ENCODE peak calls at places on chromosomes 16 and 17, in ten cellular contexts. One of them, this sample, is unnamed.

GRCh38 chr17:17587614-17588336 is 3.7 kb downstream of the PEMT start:
- DNase-seq in body of pancreas: no peak
- DNase-seq in pancreas: no peak
- DNase-seq in endodermal cell: no peak
- DNase-seq in right lobe of liver: no peak
- DNase-seq in left ventricle myocardium inferior: no peak
- DNase-seq in heart right ventricle: no peak
- DNase-seq in SK-N-SH: no peak
- DNase-seq in neural progenitor cell: no peak
- DNase-seq in adrenal gland: peak; percentile 52
- DNase-seq in this sample: no peak

GRCh38 chr17:67671492-67671891 is 46.2 kb upstream of the NOL11 start:
- DNase-seq in body of pancreas: no peak
- DNase-seq in pancreas: no peak
- DNase-seq in endodermal cell: no peak
- DNase-seq in right lobe of liver: no peak
- DNase-seq in left ventricle myocardium inferior: no peak
- DNase-seq in heart right ventricle: no peak
- DNase-seq in SK-N-SH: peak; percentile 59
- DNase-seq in neural progenitor cell: no peak
- DNase-seq in adrenal gland: no peak
- DNase-seq in this sample: no peak

GRCh38 chr17:76706817-76707216 is 3.9 kb downstream of the MXRA7 start:
- DNase-seq in body of pancreas: no peak
- DNase-seq in pancreas: no peak
- DNase-seq in endodermal cell: no peak
- DNase-seq in right lobe of liver: no peak
- DNase-seq in left ventricle myocardium inferior: no peak
- DNase-seq in heart right ventricle: no peak
- DNase-seq in SK-N-SH: no peak
- DNase-seq in neural progenitor cell: no peak
- DNase-seq in adrenal gland: no peak
- DNase-seq in this sample: no peak

GRCh38 chr17:27559996-27560481 is 70.9 kb upstream of the LGALS9 start:
- DNase-seq in body of pancreas: peak; percentile 79
- DNase-seq in pancreas: no peak
- DNase-seq in endodermal cell: no peak
- DNase-seq in right lobe of liver: no peak
- DNase-seq in left ventricle myocardium inferior: peak; percentile 75
- DNase-seq in heart right ventricle: peak; percentile 73
- DNase-seq in SK-N-SH: peak; percentile 58
- DNase-seq in neural progenitor cell: no peak
- DNase-seq in adrenal gland: peak; percentile 70
- DNase-seq in this sample: peak; percentile 66

GRCh38 chr17:4449736-4450135 is 16.0 kb downstream of the SPNS3 start:
- DNase-seq in body of pancreas: no peak
- DNase-seq in pancreas: no peak
- DNase-seq in endodermal cell: no peak
- DNase-seq in right lobe of liver: no peak
- DNase-seq in left ventricle myocardium inferior: no peak
- DNase-seq in heart right ventricle: no peak
- DNase-seq in SK-N-SH: peak; percentile 37
- DNase-seq in neural progenitor cell: no peak
- DNase-seq in adrenal gland: no peak
- DNase-seq in this sample: peak; percentile 78

GRCh38 chr17:27466748-27467375 is 10.6 kb downstream of the KSR1 start:
- DNase-seq in body of pancreas: no peak
- DNase-seq in pancreas: no peak
- DNase-seq in endodermal cell: no peak
- DNase-seq in right lobe of liver: no peak
- DNase-seq in left ventricle myocardium inferior: no peak
- DNase-seq in heart right ventricle: no peak
- DNase-seq in SK-N-SH: no peak
- DNase-seq in neural progenitor cell: no peak
- DNase-seq in adrenal gland: no peak
- DNase-seq in this sample: peak; percentile 63

GRCh38 chr16:64317601-64318000 is 804.3 kb downstream of the CDH11 start:
- DNase-seq in body of pancreas: no peak
- DNase-seq in pancreas: no peak
- DNase-seq in endodermal cell: no peak
- DNase-seq in right lobe of liver: no peak
- DNase-seq in left ventricle myocardium inferior: no peak
- DNase-seq in heart right ventricle: no peak
- DNase-seq in SK-N-SH: no peak
- DNase-seq in neural progenitor cell: no peak
- DNase-seq in adrenal gland: no peak
- DNase-seq in this sample: no peak

GRCh38 chr16:35691057-35691456 is 2231.6 kb downstream of the TP53TG3F start:
- DNase-seq in body of pancreas: no peak
- DNase-seq in pancreas: no peak
- DNase-seq in endodermal cell: no peak
- DNase-seq in right lobe of liver: no peak
- DNase-seq in left ventricle myocardium inferior: no peak
- DNase-seq in heart right ventricle: no peak
- DNase-seq in SK-N-SH: no peak
- DNase-seq in neural progenitor cell: no peak
- DNase-seq in adrenal gland: no peak
- DNase-seq in this sample: no peak

GRCh38 chr17:76812968-76813367 is 55.2 kb upstream of the MGAT5B start:
- DNase-seq in body of pancreas: no peak
- DNase-seq in pancreas: no peak
- DNase-seq in endodermal cell: no peak
- DNase-seq in right lobe of liver: no peak
- DNase-seq in left ventricle myocardium inferior: no peak
- DNase-seq in heart right ventricle: no peak
- DNase-seq in SK-N-SH: no peak
- DNase-seq in neural progenitor cell: no peak
- DNase-seq in adrenal gland: no peak
- DNase-seq in this sample: no peak

GRCh38 chr16:85347213-85347591 is 234.9 kb upstream of the CIBAR2 start:
- DNase-seq in body of pancreas: no peak
- DNase-seq in pancreas: no peak
- DNase-seq in endodermal cell: peak; percentile 86
- DNase-seq in right lobe of liver: no peak
- DNase-seq in left ventricle myocardium inferior: no peak
- DNase-seq in heart right ventricle: no peak
- DNase-seq in SK-N-SH: peak; percentile 63
- DNase-seq in neural progenitor cell: peak; percentile 60
- DNase-seq in adrenal gland: peak; percentile 65
- DNase-seq in this sample: no peak

GRCh38 chr16:84313921-84314320 is 19.2 kb downstream of the WFDC1 start:
- DNase-seq in body of pancreas: no peak
- DNase-seq in pancreas: no peak
- DNase-seq in endodermal cell: no peak
- DNase-seq in right lobe of liver: no peak
- DNase-seq in left ventricle myocardium inferior: no peak
- DNase-seq in heart right ventricle: no peak
- DNase-seq in SK-N-SH: no peak
- DNase-seq in neural progenitor cell: no peak
- DNase-seq in adrenal gland: no peak
- DNase-seq in this sample: no peak

GRCh38 chr17:82301300-82301915 is 16.0 kb downstream of the CD7 start:
- DNase-seq in body of pancreas: no peak
- DNase-seq in pancreas: no peak
- DNase-seq in endodermal cell: no peak
- DNase-seq in right lobe of liver: no peak
- DNase-seq in left ventricle myocardium inferior: no peak
- DNase-seq in heart right ventricle: no peak
- DNase-seq in SK-N-SH: peak; percentile 52
- DNase-seq in neural progenitor cell: no peak
- DNase-seq in adrenal gland: no peak
- DNase-seq in this sample: no peak

GRCh38 chr17:9973689-9974459 is 68.8 kb upstream of the RCVRN start:
- DNase-seq in body of pancreas: no peak
- DNase-seq in pancreas: no peak
- DNase-seq in endodermal cell: peak; percentile 51
- DNase-seq in right lobe of liver: no peak
- DNase-seq in left ventricle myocardium inferior: no peak
- DNase-seq in heart right ventricle: no peak
- DNase-seq in SK-N-SH: no peak
- DNase-seq in neural progenitor cell: no peak
- DNase-seq in adrenal gland: no peak
- DNase-seq in this sample: no peak

GRCh38 chr17:7177954-7178477 is 1.2 kb downstream of the ASGR1 start:
- DNase-seq in body of pancreas: peak; percentile 13
- DNase-seq in pancreas: peak; percentile 13
- DNase-seq in endodermal cell: peak; percentile 87
- DNase-seq in right lobe of liver: peak; percentile 93
- DNase-seq in left ventricle myocardium inferior: no peak
- DNase-seq in heart right ventricle: no peak
- DNase-seq in SK-N-SH: peak; percentile 70
- DNase-seq in neural progenitor cell: peak; percentile 51
- DNase-seq in adrenal gland: no peak
- DNase-seq in this sample: no peak

GRCh38 chr17:7589204-7589868 is 558 bp downstream of the SOX15 start:
- DNase-seq in body of pancreas: peak; percentile 86
- DNase-seq in pancreas: peak; percentile 84
- DNase-seq in endodermal cell: peak; percentile 97
- DNase-seq in right lobe of liver: peak; percentile 70
- DNase-seq in left ventricle myocardium inferior: peak; percentile 87
- DNase-seq in heart right ventricle: peak; percentile 85
- DNase-seq in SK-N-SH: peak; percentile 91
- DNase-seq in neural progenitor cell: peak; percentile 94
- DNase-seq in adrenal gland: peak; percentile 91
- DNase-seq in this sample: peak; percentile 90

GRCh38 chr17:11618861-11619566 is 20.7 kb downstream of the DNAH9 start:
- DNase-seq in body of pancreas: peak; percentile 97
- DNase-seq in pancreas: peak; percentile 90
- DNase-seq in endodermal cell: no peak
- DNase-seq in right lobe of liver: no peak
- DNase-seq in left ventricle myocardium inferior: no peak
- DNase-seq in heart right ventricle: no peak
- DNase-seq in SK-N-SH: no peak
- DNase-seq in neural progenitor cell: no peak
- DNase-seq in adrenal gland: peak; percentile 94
- DNase-seq in this sample: no peak

GRCh38 chr16:67537636-67538591 is 9.3 kb downstream of the RIPOR1 start:
- DNase-seq in body of pancreas: peak; percentile 66
- DNase-seq in pancreas: peak; percentile 75
- DNase-seq in endodermal cell: peak; percentile 78
- DNase-seq in right lobe of liver: peak; percentile 72
- DNase-seq in left ventricle myocardium inferior: peak; percentile 79
- DNase-seq in heart right ventricle: peak; percentile 83
- DNase-seq in SK-N-SH: peak; percentile 85
- DNase-seq in neural progenitor cell: peak; percentile 71
- DNase-seq in adrenal gland: peak; percentile 68
- DNase-seq in this sample: peak; percentile 82

GRCh38 chr16:85879975-85880831 is 18.8 kb upstream of the IRF8 start:
- DNase-seq in body of pancreas: no peak
- DNase-seq in pancreas: no peak
- DNase-seq in endodermal cell: peak; percentile 30
- DNase-seq in right lobe of liver: no peak
- DNase-seq in left ventricle myocardium inferior: no peak
- DNase-seq in heart right ventricle: no peak
- DNase-seq in SK-N-SH: no peak
- DNase-seq in neural progenitor cell: no peak
- DNase-seq in adrenal gland: no peak
- DNase-seq in this sample: no peak

GRCh38 chr17:1629647-1630310 is 1.1 kb upstream of the SLC43A2 start:
- DNase-seq in body of pancreas: peak; percentile 72
- DNase-seq in pancreas: peak; percentile 77
- DNase-seq in endodermal cell: peak; percentile 94
- DNase-seq in right lobe of liver: peak; percentile 73
- DNase-seq in left ventricle myocardium inferior: peak; percentile 51
- DNase-seq in heart right ventricle: peak; percentile 71
- DNase-seq in SK-N-SH: peak; percentile 65
- DNase-seq in neural progenitor cell: peak; percentile 54
- DNase-seq in adrenal gland: peak; percentile 65
- DNase-seq in this sample: peak; percentile 87
- H3K27ac ChIP-seq in body of pancreas: peak overlapping the region; percentile 84
- H3K27ac ChIP-seq in pancreas: peak overlapping the region; percentile 82
- H3K27ac ChIP-seq in endodermal cell: no peak overlapping the region
- H3K27ac ChIP-seq in right lobe of liver: peak overlapping the region; percentile 56
- H3K27ac ChIP-seq in left ventricle myocardium inferior: peak overlapping the region; percentile 93
- H3K27ac ChIP-seq in heart right ventricle: peak overlapping the region; percentile 91
- H3K27ac ChIP-seq in SK-N-SH: peak overlapping the region; percentile 95
- H3K27ac ChIP-seq in neural progenitor cell: no peak overlapping the region
- H3K27ac ChIP-seq in adrenal gland: no peak overlapping the region
- H3K27ac ChIP-seq in this sample: peak overlapping the region; percentile 89

GRCh38 chr16:51762081-51762995 is 611.3 kb upstream of the SALL1 start:
- DNase-seq in body of pancreas: peak; percentile 78
- DNase-seq in pancreas: peak; percentile 81
- DNase-seq in endodermal cell: peak; percentile 93
- DNase-seq in right lobe of liver: peak; percentile 86
- DNase-seq in left ventricle myocardium inferior: peak; percentile 65
- DNase-seq in heart right ventricle: peak; percentile 73
- DNase-seq in SK-N-SH: peak; percentile 76
- DNase-seq in neural progenitor cell: peak; percentile 93
- DNase-seq in adrenal gland: peak; percentile 80
- DNase-seq in this sample: peak; percentile 78
- H3K4me3 ChIP-seq in body of pancreas: no peak overlapping the region
- H3K4me3 ChIP-seq in pancreas: no peak overlapping the region
- H3K4me3 ChIP-seq in endodermal cell: no peak overlapping the region
- H3K4me3 ChIP-seq in right lobe of liver: no peak overlapping the region
- H3K4me3 ChIP-seq in left ventricle myocardium inferior: no peak overlapping the region
- H3K4me3 ChIP-seq in heart right ventricle: no peak overlapping the region
- H3K4me3 ChIP-seq in SK-N-SH: peak overlapping the region; percentile 47
- H3K4me3 ChIP-seq in neural progenitor cell: peak overlapping the region; percentile 32
- H3K4me3 ChIP-seq in adrenal gland: no peak overlapping the region
- H3K4me3 ChIP-seq in this sample: no peak overlapping the region

DNA sequence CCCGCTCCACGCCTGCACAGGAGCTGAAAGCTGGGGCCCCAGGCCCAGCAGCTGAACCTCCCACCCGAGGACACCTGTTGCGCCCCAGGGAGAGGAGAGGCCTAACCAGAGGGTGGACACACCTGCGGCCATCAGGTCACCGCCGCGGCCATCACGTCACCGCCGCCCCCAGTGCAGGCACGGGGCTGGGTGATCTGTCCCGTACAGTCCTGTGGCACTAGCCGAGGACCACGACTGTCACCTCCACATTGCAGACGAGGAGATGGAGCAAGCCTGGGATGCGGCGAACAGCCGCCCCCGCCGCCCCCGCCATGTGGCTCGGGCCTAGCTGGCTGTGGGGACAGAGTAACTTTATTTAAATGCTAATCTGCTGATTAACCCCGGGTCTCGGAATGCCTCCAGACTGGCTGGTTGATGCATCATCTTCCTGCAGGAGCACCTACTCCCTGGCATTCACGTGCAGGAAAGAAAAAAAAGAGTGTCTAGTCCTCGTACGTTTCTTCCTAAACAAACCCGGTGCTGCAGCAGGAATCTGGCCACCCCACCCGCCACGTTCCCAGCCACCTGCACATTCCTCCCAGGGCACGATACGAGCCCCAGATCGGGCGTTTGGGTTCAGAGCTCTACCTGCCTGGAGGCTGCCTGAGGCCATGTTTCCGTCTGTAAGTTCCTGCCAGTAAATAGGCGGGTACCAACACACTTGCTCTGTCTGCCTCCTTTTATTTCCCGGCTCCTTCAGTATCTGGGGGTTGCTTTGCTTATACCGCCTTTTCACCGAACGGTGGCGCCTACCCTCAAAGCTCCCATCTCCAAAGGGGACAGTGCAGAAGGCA is 29.9 kb downstream of the PIEZO1 start:
- DNase-seq in body of pancreas: no peak
- DNase-seq in pancreas: no peak
- DNase-seq in endodermal cell: peak; percentile 85
- DNase-seq in right lobe of liver: no peak
- DNase-seq in left ventricle myocardium inferior: no peak
- DNase-seq in heart right ventricle: no peak
- DNase-seq in SK-N-SH: peak; percentile 84
- DNase-seq in neural progenitor cell: peak; percentile 80
- DNase-seq in adrenal gland: no peak
- DNase-seq in this sample: no peak
- TF ChIP-seq CTCF in body of pancreas: peak; percentile 15
- TF ChIP-seq CTCF in pancreas: no peak
- TF ChIP-seq CTCF in endodermal cell: peak; percentile 72
- TF ChIP-seq CTCF in right lobe of liver: no peak
- TF ChIP-seq CTCF in left ventricle myocardium inferior: peak; percentile 30
- TF ChIP-seq CTCF in heart right ventricle: no peak
- TF ChIP-seq CTCF in SK-N-SH: peak; percentile 68
- TF ChIP-seq CTCF in neural progenitor cell: peak; percentile 68
- TF ChIP-seq CTCF in adrenal gland: no peak
- TF ChIP-seq CTCF in this sample: peak; percentile 24

GRCh38 chr16:10558746-10559641 is 21.4 kb downstream of the EMP2 start:
- DNase-seq in body of pancreas: peak; percentile 29
- DNase-seq in pancreas: peak; percentile 36
- DNase-seq in endodermal cell: no peak
- DNase-seq in right lobe of liver: peak; percentile 98
- DNase-seq in left ventricle myocardium inferior: peak; percentile 77
- DNase-seq in heart right ventricle: peak; percentile 81
- DNase-seq in SK-N-SH: no peak
- DNase-seq in neural progenitor cell: no peak
- DNase-seq in adrenal gland: peak; percentile 72
- DNase-seq in this sample: peak; percentile 68
- H3K27ac ChIP-seq in body of pancreas: peak overlapping the region; percentile 25
- H3K27ac ChIP-seq in pancreas: no peak overlapping the region
- H3K27ac ChIP-seq in endodermal cell: no peak overlapping the region
- H3K27ac ChIP-seq in right lobe of liver: peak overlapping the region; percentile 84
- H3K27ac ChIP-seq in left ventricle myocardium inferior: peak overlapping the region; percentile 97
- H3K27ac ChIP-seq in heart right ventricle: peak overlapping the region; percentile 91
- H3K27ac ChIP-seq in SK-N-SH: peak overlapping the region; percentile 2
- H3K27ac ChIP-seq in neural progenitor cell: no peak overlapping the region
- H3K27ac ChIP-seq in adrenal gland: no peak overlapping the region
- H3K27ac ChIP-seq in this sample: peak overlapping the region; percentile 86